ENCODE peak calls at places on chromosomes 2 and 18, in six cellular contexts. K is HepG2, Z is endothelial cell of umbilical vein, Q is A549, A is WTC11, C is K562. T is an unnamed sample.

GRCh38 chr2:102975996-102976636 is 214.3 kb downstream of the TMEM182 start:
- DNase-seq in Q (peak; percentile 4), C (peak; percentile 11), K (peak; percentile 50), A (peak; percentile 64), Z (no peak), T (peak; percentile 36)

GRCh38 chr18:56748698-56749268 is 97.6 kb downstream of the WDR7 start:
- DNase-seq in Z (peak; percentile 60), K (peak; percentile 18), C (peak; percentile 10), Q (peak; percentile 7), A (no peak), T (no peak)

GRCh38 chr2:31066594-31066993 is 71.6 kb downstream of the GALNT14 start:
- DNase-seq in K (no peak), Q (no peak), Z (no peak), C (no peak), A (no peak), T (no peak)

GRCh38 chr2:224922142-224922727 is 120.0 kb downstream of the DOCK10 start:
- DNase-seq in K (no peak), Q (no peak), C (no peak), Z (no peak), A (no peak), T (no peak)

GRCh38 chr2:3443083-3443482 is 63.6 kb downstream of the TRAPPC12 start:
- DNase-seq in Z (no peak), K (no peak), A (no peak), C (no peak), Q (no peak), T (no peak)

GRCh38 chr2:222146488-222146887 is 152.3 kb downstream of the PAX3 start:
- DNase-seq in Z (no peak), C (no peak), K (no peak), A (no peak), Q (no peak), T (no peak)

GRCh38 chr2:16013571-16013970 is 73.2 kb downstream of the MYCN start:
- DNase-seq in Z (no peak), A (no peak), C (no peak), K (no peak), Q (no peak), T (no peak)

GRCh38 chr2:25341031-25341727 is 546 bp downstream of the DNMT3A start:
- DNase-seq in C (peak; percentile 66), K (no peak), Z (no peak), Q (no peak), A (no peak), T (no peak)

GRCh38 chr2:71706836-71707235 is 253.5 kb downstream of the DYSF start:
- DNase-seq in C (no peak), A (no peak), Z (no peak), Q (no peak), K (no peak), T (no peak)

GRCh38 chr2:219073413-219074129 is 12.8 kb upstream of the IHH start:
- DNase-seq in A (peak; percentile 66), Q (peak; percentile 26), K (peak; percentile 80), Z (peak; percentile 23), C (peak; percentile 27), T (peak; percentile 63)

GRCh38 chr2:161030260-161031063 is 129.8 kb upstream of the TANK start:
- DNase-seq in Z (no peak), C (no peak), Q (peak; percentile 15), K (peak; percentile 45), A (no peak), T (no peak)

GRCh38 chr2:123532999-123533398 is 492.1 kb upstream of the CNTNAP5 start:
- DNase-seq in A (no peak), Q (no peak), C (no peak), K (no peak), Z (no peak), T (no peak)

GRCh38 chr2:65263257-65263656 is 35.6 kb downstream of the ACTR2 start:
- DNase-seq in K (no peak), Z (no peak), C (no peak), Q (no peak), A (no peak), T (no peak)
- TF ChIP-seq JUN in K (no peak), Z (no peak), C (no peak), Q (no peak), A (no peak), T (no peak)

GRCh38 chr2:200005675-200006074 is 50.3 kb downstream of the MAIP1 start:
- DNase-seq in Z (no peak), C (no peak), K (no peak), Q (no peak), A (no peak), T (no peak)

GRCh38 chr2:200003444-200003843 is 48.1 kb downstream of the MAIP1 start:
- DNase-seq in C (no peak), A (no peak), Z (peak; percentile 75), K (no peak), Q (no peak), T (no peak)

GRCh38 chr2:199997296-199997695 is 41.9 kb downstream of the MAIP1 start:
- DNase-seq in Z (no peak), Q (no peak), K (no peak), C (no peak), A (no peak), T (no peak)

GRCh38 chr2:199999166-199999565 is 43.8 kb downstream of the MAIP1 start:
- DNase-seq in Q (no peak), A (no peak), C (no peak), Z (no peak), K (no peak), T (no peak)

GRCh38 chr2:200000444-200001163 is 45.2 kb downstream of the MAIP1 start:
- DNase-seq in Q (no peak), C (no peak), A (no peak), Z (no peak), K (no peak), T (no peak)
- TF ChIP-seq JUN in Q (no peak), C (no peak), A (no peak), Z (no peak), K (no peak), T (no peak)

GRCh38 chr18:11883153-11883552 is 25.0 kb downstream of the MPPE1 start:
- DNase-seq in Z (peak; percentile 6), K (no peak), C (no peak), A (no peak), Q (no peak), T (no peak)
- TF ChIP-seq JUN in Z (no peak), K (no peak), C (no peak), A (no peak), Q (no peak), T (no peak)

GRCh38 chr2:147294825-147295392 is 549.9 kb upstream of the ACVR2A start:
- DNase-seq in Q (no peak), C (no peak), Z (no peak), K (no peak), A (no peak), T (no peak)

GRCh38 chr2:147293958-147294824 is 550.6 kb upstream of the ACVR2A start:
- DNase-seq in Z (no peak), Q (no peak), C (no peak), K (no peak), A (no peak), T (no peak)

DNA sequence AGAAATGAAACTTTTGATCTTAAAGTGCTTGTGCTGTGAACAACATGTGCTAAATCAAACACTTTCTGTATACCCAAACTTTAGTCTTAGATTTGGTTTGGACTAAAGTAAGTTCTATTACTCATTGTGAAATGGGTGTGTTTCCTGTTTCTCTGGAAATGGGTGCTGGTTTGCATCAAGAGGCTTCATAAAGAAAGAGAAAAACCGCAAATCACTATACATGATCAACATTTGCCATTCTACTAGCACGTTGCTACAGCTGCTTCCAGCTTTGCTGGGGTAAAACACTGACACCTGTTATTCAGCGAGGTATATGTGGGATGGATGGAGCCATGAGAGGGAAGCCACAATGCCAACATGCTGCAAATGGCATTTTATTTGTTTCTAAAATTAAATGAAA is 547.0 kb upstream of the ACVR2A start:
- DNase-seq in Z (no peak), A (no peak), Q (no peak), C (no peak), K (no peak), T (no peak)
- TF ChIP-seq JUN in Z (no peak), A (no peak), Q (no peak), C (no peak), K (no peak), T (no peak)

GRCh38 chr2:55051026-55051866 is 995 bp upstream of the RTN4 start:
- DNase-seq in Z (peak; percentile 96), Q (peak; percentile 89), C (peak; percentile 39), A (no peak), K (peak; percentile 80), T (peak; percentile 39)

GRCh38 chr2:55054076-55054475 is 3.8 kb upstream of the RTN4 start:
- DNase-seq in A (no peak), C (no peak), Z (no peak), K (no peak), Q (no peak), T (no peak)

GRCh38 chr2:55050133-55050994 is at the start of gene RTN4:
- DNase-seq in K (peak; percentile 99), Q (peak; percentile 97), Z (peak; percentile 99), C (peak; percentile 93), A (peak; percentile 99), T (peak; percentile 97)

GRCh38 chr2:55054476-55054875 is 4.2 kb upstream of the RTN4 start:
- DNase-seq in A (no peak), Q (no peak), K (no peak), C (no peak), Z (no peak), T (no peak)

GRCh38 chr2:55052087-55053061 is 2.1 kb upstream of the RTN4 start:
- DNase-seq in C (no peak), Q (no peak), Z (no peak), K (no peak), A (no peak), T (no peak)
- TF ChIP-seq JUN in C (no peak), Q (no peak), Z (no peak), K (no peak), A (no peak), T (no peak)